ENCODE peak calls at places on chromosomes 6 and 20, in eight cellular contexts. G is endothelial cell; A is B cell; B is heart left ventricle; N is fibroblast of mammary gland; R is AG09319; D is CD8-positive, alpha-beta T cell; V is mucosa of descending colon. P is an unnamed sample.

GRCh38 chr6:161476711-161477110 is 202.8 kb upstream of the AGPAT4 start:
- DNase-seq in B (no peak), A (no peak), G (no peak), D (no peak), V (no peak), N (peak), R (peak), P (no peak)

GRCh38 chr20:2759143-2759542 is 41.3 kb downstream of the CPXM1 start:
- DNase-seq in A (no peak), R (no peak), G (no peak), B (no peak), V (no peak), D (no peak), N (no peak), P (no peak)

GRCh38 chr20:19019734-19020364 is 192.6 kb upstream of the SLC24A3 start:
- DNase-seq in B (no peak), R (no peak), N (no peak), V (no peak), A (no peak), D (no peak), G (no peak), P (no peak)

GRCh38 chr6:33988121-33989015 is 157.5 kb downstream of the GRM4 start:
- DNase-seq in G (no peak), A (peak), B (no peak), D (no peak), R (no peak), N (no peak), V (peak), P (no peak)

GRCh38 chr6:10742251-10742650 is 5.4 kb upstream of the TMEM14B start:
- DNase-seq in N (no peak), A (no peak), G (no peak), B (no peak), D (no peak), R (no peak), V (no peak), P (no peak)

GRCh38 chr6:100382031-100382430 is 82.7 kb downstream of the SIM1 start:
- DNase-seq in B (no peak), D (no peak), A (no peak), N (peak), V (no peak), R (no peak), G (no peak), P (no peak)

GRCh38 chr6:21754891-21755290 is 161.3 kb downstream of the SOX4 start:
- DNase-seq in A (no peak), V (no peak), D (no peak), G (no peak), N (peak), B (no peak), R (no peak), P (no peak)

GRCh38 chr6:72623808-72624207 is 1.9 kb downstream of the KCNQ5 start:
- DNase-seq in G (no peak), N (no peak), B (no peak), V (no peak), A (no peak), D (no peak), R (no peak), P (no peak)

DNA sequence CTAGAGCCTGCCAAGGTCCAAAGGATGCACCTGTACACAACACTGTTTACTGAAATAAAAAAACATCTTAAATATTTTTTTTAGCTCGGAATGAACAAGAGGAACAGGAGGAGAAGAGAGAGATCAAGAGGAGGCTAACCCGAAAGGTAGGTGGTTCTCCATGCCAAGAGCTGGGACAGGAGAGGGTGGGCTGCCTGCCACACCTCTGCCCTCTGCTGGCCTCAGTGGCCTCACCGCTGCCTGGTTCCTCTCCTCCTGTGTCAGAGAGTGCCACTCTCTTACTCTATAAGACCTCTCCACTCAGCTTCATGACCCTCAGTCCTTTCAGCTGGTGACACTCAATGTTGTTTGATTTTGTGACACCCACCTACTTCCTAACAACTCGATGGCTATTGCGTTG is 50.2 kb downstream of the TBC1D7 start:
- DNase-seq in N (no peak), V (no peak), D (no peak), A (no peak), R (no peak), G (peak), B (no peak), P (no peak)
- TF ChIP-seq CTCF in N (peak), V (no peak), D (no peak), A (peak), R (peak), G (no peak), B (no peak), P (no peak)

GRCh38 chr6:152353440-152353839 is 283.7 kb downstream of the SYNE1 start:
- DNase-seq in R (no peak), N (no peak), V (no peak), A (no peak), G (no peak), D (no peak), B (no peak), P (no peak)

GRCh38 chr6:152360016-152360415 is 277.1 kb downstream of the SYNE1 start:
- DNase-seq in A (no peak), N (no peak), V (no peak), D (no peak), G (no peak), B (no peak), R (no peak), P (no peak)

GRCh38 chr6:152356016-152356415 is 281.1 kb downstream of the SYNE1 start:
- DNase-seq in B (no peak), N (no peak), G (no peak), V (no peak), R (no peak), A (no peak), D (no peak), P (no peak)

GRCh38 chr6:152355166-152355565 is 282.0 kb downstream of the SYNE1 start:
- DNase-seq in B (no peak), D (no peak), G (no peak), R (no peak), A (no peak), V (no peak), N (no peak), P (no peak)

DNA sequence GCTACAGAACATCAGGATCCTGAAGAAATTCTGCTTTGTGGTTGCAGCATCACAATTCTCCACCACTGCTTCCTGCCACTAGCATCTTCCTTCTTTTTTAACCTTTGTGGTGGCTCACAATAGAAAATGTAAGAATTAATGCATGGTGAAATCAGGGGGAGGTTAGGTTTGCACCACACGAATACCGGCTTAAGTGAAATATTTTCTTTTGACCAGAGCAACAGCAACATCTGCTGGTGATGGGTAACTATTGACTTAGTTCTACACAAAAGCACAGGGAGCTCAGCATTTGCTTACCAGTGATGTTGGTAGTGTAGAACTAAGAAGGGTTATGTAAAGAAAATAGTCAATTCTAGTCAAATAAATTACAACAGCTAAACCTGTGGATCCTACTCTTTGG is 280.5 kb downstream of the SYNE1 start:
- DNase-seq in N (peak), V (no peak), D (no peak), G (peak), B (no peak), A (no peak), R (no peak), P (no peak)
- TF ChIP-seq CTCF in N (peak), V (no peak), D (peak), G (no peak), B (peak), A (peak), R (no peak), P (no peak)

GRCh38 chr20:34246126-34246626 is 5.0 kb downstream of the ASIP start:
- DNase-seq in V (no peak), D (no peak), G (no peak), A (no peak), R (peak), N (no peak), B (no peak), P (no peak)
- TF ChIP-seq CTCF in V (no peak), D (no peak), G (no peak), A (no peak), R (no peak), N (no peak), B (no peak), P (no peak)

DNA sequence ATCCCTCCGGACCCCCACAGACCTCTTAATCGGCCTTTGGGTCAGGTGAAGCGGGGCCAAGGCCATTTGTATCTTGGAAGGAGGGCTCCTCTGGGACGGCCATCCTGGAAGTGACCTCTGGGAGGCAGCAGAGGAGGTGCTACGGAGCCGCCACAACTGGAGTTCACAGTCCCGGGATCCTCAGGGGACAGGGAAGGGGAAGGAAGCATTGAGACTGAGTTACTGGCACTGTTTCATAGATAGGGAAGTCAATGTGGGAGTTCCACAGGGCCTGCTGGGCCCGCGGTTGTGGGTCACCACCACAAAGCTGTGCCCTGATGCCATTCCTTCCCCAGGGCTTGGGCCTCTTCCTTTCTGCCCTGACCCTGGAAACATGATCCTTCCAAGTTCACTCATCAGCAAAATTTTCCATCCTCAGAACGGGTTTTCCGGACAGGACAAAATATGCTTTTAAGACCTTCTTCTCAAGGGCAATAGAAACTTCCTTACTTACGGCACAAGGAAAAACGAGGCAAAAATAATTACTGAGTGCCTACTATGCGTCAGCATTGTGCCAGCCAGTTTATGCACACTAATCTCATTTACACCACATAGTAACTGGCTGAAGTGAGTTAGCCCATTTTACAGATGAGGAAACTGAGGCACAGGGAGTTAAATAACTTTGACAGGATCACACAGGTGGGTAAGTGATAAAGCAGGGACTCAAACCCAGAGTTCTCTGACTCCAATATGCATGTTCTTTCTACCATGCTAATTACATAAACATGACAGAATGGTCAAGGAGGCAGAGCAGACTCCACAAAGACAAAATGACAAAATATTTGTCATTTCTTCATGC is 143.8 kb downstream of the UNC5CL start:
- DNase-seq in R (no peak), V (peak), A (no peak), D (no peak), G (peak), N (peak), B (peak), P (no peak)
- TF ChIP-seq CTCF in R (peak), V (peak), A (no peak), D (no peak), G (peak), N (peak), B (peak), P (no peak)

GRCh38 chr20:24815196-24815815 is 133.8 kb upstream of the CST7 start:
- DNase-seq in A (no peak), V (no peak), N (no peak), D (no peak), R (no peak), G (no peak), B (no peak), P (no peak)
- TF ChIP-seq CTCF in A (no peak), V (no peak), N (no peak), D (no peak), R (no peak), G (no peak), B (no peak), P (no peak)

DNA sequence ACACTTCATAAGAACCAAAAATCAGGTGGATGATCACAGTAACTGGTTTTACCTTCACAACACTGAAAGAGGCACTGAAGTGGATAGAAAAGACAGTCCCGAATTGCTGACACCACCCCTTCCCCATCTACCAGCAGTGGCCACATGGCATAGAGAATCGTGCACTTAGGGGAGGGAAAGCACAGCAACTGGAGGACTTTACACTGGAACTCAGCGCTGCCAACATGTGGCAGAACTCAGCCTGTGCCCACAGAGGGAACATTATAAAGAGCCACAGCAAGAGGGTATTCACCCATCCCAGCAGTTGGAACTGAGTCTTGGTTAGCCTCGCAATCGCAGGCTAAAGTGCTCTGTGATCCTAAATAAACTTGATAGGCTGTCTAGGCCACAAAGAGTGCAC is 6.5 kb upstream of the KIAA1586 start:
- DNase-seq in R (no peak), D (no peak), G (no peak), B (no peak), V (no peak), N (peak), A (no peak), P (no peak)
- TF ChIP-seq CTCF in R (no peak), D (no peak), G (no peak), B (no peak), V (no peak), N (peak), A (no peak), P (no peak)

GRCh38 chr6:165049362-165049761 is 260.0 kb downstream of the C6orf118 start:
- DNase-seq in N (peak), D (no peak), G (peak), R (no peak), V (no peak), B (no peak), A (no peak), P (no peak)
- TF ChIP-seq CTCF in N (peak), D (no peak), G (peak), R (peak), V (no peak), B (peak), A (peak), P (no peak)